ENCODE peak calls at places on chromosomes 4 and X, in six cellular contexts. E is Ammon's horn, T is GM19239, A is RWPE2, X is Right ventricle myocardium superior, D is foreskin keratinocyte. Q is an unnamed sample.
A peak's percentile ranks its signal among the peaks of the same experiment; 100 is the strongest.

GRCh38 chr4:104353481-104353880 is 141.2 kb downstream of the CXXC4 start:
- DNase-seq in E (no peak), T (no peak), A (no peak), X (no peak), D (no peak), Q (no peak)

GRCh38 chr4:180784940-180785339 is 1458.3 kb upstream of the TENM3 start:
- DNase-seq in E (no peak), T (no peak), A (no peak), X (no peak), D (no peak), Q (no peak)

GRCh38 chr4:104486702-104487101 is 8.0 kb downstream of the CXXC4 start:
- DNase-seq in E (no peak), T (no peak), A (no peak), X (no peak), D (no peak), Q (no peak)

GRCh38 chrX:41022579-41022978 is 62.7 kb upstream of the USP9X start:
- DNase-seq in E (no peak), T (no peak), A (no peak), X (no peak), D (peak; percentile 53), Q (no peak)

GRCh38 chrX:18290200-18290599 is 64.3 kb downstream of the SCML2 start:
- DNase-seq in E (no peak), T (no peak), A (no peak), X (no peak), D (no peak), Q (no peak)

GRCh38 chr4:153067376-153067775 is 131.3 kb downstream of the FHDC1 start:
- DNase-seq in E (no peak), T (no peak), A (no peak), X (no peak), D (no peak), Q (no peak)

GRCh38 chrX:68931345-68931744 is 102.5 kb downstream of the EFNB1 start:
- DNase-seq in E (no peak), T (no peak), A (no peak), X (peak; percentile 46), D (no peak), Q (peak; percentile 34)

GRCh38 chrX:133985164-133986007 is at the start of gene GPC3:
- DNase-seq in E (peak; percentile 10), T (peak; percentile 13), A (peak; percentile 33), X (peak; percentile 49), D (no peak), Q (peak; percentile 14)

GRCh38 chr4:165974647-165975335 is 101.8 kb downstream of the TLL1 start:
- DNase-seq in E (no peak), T (no peak), A (no peak), X (no peak), D (peak; percentile 66), Q (no peak)

GRCh38 chr4:177596035-177596434 is 153.8 kb upstream of the AGA start:
- DNase-seq in E (peak; percentile 27), T (no peak), A (peak; percentile 76), X (no peak), D (peak; percentile 47), Q (peak; percentile 0)

GRCh38 chr4:150960818-150961217 is 54.3 kb downstream of the LRBA start:
- DNase-seq in E (no peak), T (no peak), A (no peak), X (no peak), D (no peak), Q (peak; percentile 59)

GRCh38 chr4:95531141-95531540 is 17.6 kb downstream of the UNC5C start:
- DNase-seq in E (no peak), T (no peak), A (no peak), X (no peak), D (no peak), Q (no peak)

GRCh38 chr4:5816101-5816500 is 76.8 kb downstream of the CRMP1 start:
- DNase-seq in E (no peak), T (no peak), A (no peak), X (no peak), D (no peak), Q (no peak)

GRCh38 chrX:87518504-87518903 is 902 bp downstream of the KLHL4 start:
- DNase-seq in E (no peak), T (no peak), A (no peak), X (no peak), D (no peak), Q (peak; percentile 48)

GRCh38 chr4:15677507-15677988 is 4.1 kb upstream of the FAM200B start:
- DNase-seq in E (no peak), T (no peak), A (peak; percentile 91), X (no peak), D (peak; percentile 93), Q (peak; percentile 69)

GRCh38 chr4:100872811-100873210 is 355.0 kb upstream of the EMCN start:
- DNase-seq in E (no peak), T (no peak), A (no peak), X (no peak), D (peak; percentile 43), Q (no peak)

GRCh38 chrX:69100478-69100877 is 64.8 kb downstream of the PJA1 start:
- DNase-seq in E (no peak), T (no peak), A (no peak), X (no peak), D (no peak), Q (no peak)

GRCh38 chrX:69133561-69134542 is 31.4 kb downstream of the PJA1 start:
- DNase-seq in E (peak; percentile 12), T (no peak), A (no peak), X (no peak), D (peak; percentile 44), Q (peak; percentile 59)

GRCh38 chr4:163988391-163988790 is 493.9 kb downstream of the TMA16 start:
- DNase-seq in E (no peak), T (no peak), A (no peak), X (no peak), D (no peak), Q (no peak)

GRCh38 chrX:140157611-140158010 is 192.3 kb upstream of the CXorf66 start:
- DNase-seq in E (no peak), T (no peak), A (no peak), X (no peak), D (no peak), Q (no peak)

GRCh38 chr4:149344436-149344835 is 471.2 kb downstream of the IQCM start:
- DNase-seq in E (no peak), T (no peak), A (no peak), X (no peak), D (peak; percentile 42), Q (peak; percentile 16)

GRCh38 chr4:7956306-7957112 is 16.8 kb upstream of the AFAP1 start:
- DNase-seq in E (peak; percentile 50), T (no peak), A (peak; percentile 84), X (no peak), D (peak; percentile 58), Q (peak; percentile 87)

GRCh38 chr4:39045791-39046221 is 13.6 kb upstream of the TMEM156 start:
- DNase-seq in E (no peak), T (no peak), A (no peak), X (no peak), D (peak; percentile 72), Q (peak; percentile 44)

GRCh38 chr4:159175165-159175988 is 72.5 kb downstream of the RAPGEF2 start:
- DNase-seq in E (peak; percentile 91), T (no peak), A (peak; percentile 72), X (peak; percentile 46), D (peak; percentile 85), Q (peak; percentile 94)

GRCh38 chrX:107674480-107675364 is 46.4 kb downstream of the PRPS1 start:
- DNase-seq in E (peak; percentile 39), T (no peak), A (no peak), X (peak; percentile 70), D (no peak), Q (no peak)

GRCh38 chrX:152913354-152913753 is 15.5 kb downstream of the ZNF185 start:
- DNase-seq in E (peak; percentile 17), T (no peak), A (no peak), X (no peak), D (no peak), Q (no peak)

GRCh38 chr4:67575232-67575888 is 16.8 kb downstream of the STAP1 start:
- DNase-seq in E (no peak), T (peak; percentile 31), A (no peak), X (no peak), D (no peak), Q (no peak)

GRCh38 chr4:7829687-7830580 is 109.7 kb downstream of the AFAP1 start:
- DNase-seq in E (no peak), T (no peak), A (no peak), X (no peak), D (no peak), Q (no peak)

GRCh38 chrX:39725928-39726619 is 371.7 kb downstream of the BCOR start:
- DNase-seq in E (no peak), T (no peak), A (no peak), X (no peak), D (no peak), Q (peak; percentile 16)

GRCh38 chr4:23889814-23890269 is at the start of gene PPARGC1A:
- DNase-seq in E (peak; percentile 82), T (no peak), A (no peak), X (peak; percentile 62), D (no peak), Q (no peak)

GRCh38 chrX:7330551-7330950 is 182.6 kb upstream of the PUDP start:
- DNase-seq in E (no peak), T (no peak), A (no peak), X (no peak), D (no peak), Q (no peak)